ENCODE peak calls at places on chromosomes 7 and 10, in four cellular contexts. S, I, W and N are unnamed samples.

GRCh38 chr7:152579070-152579469 is 96.9 kb downstream of the XRCC2 start:
- DNase-seq in S (no peak), I (no peak), W (no peak), N (no peak)

GRCh38 chr10:114662651-114663217 is 4.7 kb upstream of the ABLIM1 start:
- DNase-seq in S (no peak), I (no peak), W (no peak), N (no peak)

GRCh38 chr7:128879939-128880746 is 17.5 kb downstream of the ATP6V1F start:
- DNase-seq in S (peak; percentile 58), I (peak; percentile 91), W (no peak), N (peak; percentile 86)

GRCh38 chr7:142777318-142777717 is 6.5 kb downstream of the PRSS2 start:
- DNase-seq in S (no peak), I (no peak), W (no peak), N (no peak)

GRCh38 chr7:139355320-139355719 is 4.4 kb upstream of the LUC7L2 start:
- DNase-seq in S (no peak), I (no peak), W (no peak), N (no peak)

GRCh38 chr7:66894463-66895080 is 26.5 kb upstream of the TMEM248 start:
- DNase-seq in S (peak; percentile 46), I (peak; percentile 77), W (peak; percentile 39), N (peak; percentile 74)

GRCh38 chr7:127791790-127792189 is 139.8 kb downstream of the SND1 start:
- DNase-seq in S (peak; percentile 59), I (no peak), W (no peak), N (no peak)

GRCh38 chr10:36068542-36068941 is 426.4 kb upstream of the FZD8 start:
- DNase-seq in S (no peak), I (no peak), W (no peak), N (no peak)

GRCh38 chr7:45252248-45252647 is 94.7 kb downstream of the RAMP3 start:
- DNase-seq in S (no peak), I (no peak), W (no peak), N (no peak)

GRCh38 chr7:84194484-84195260 is at the start of gene SEMA3A:
- DNase-seq in S (peak; percentile 94), I (peak; percentile 94), W (no peak), N (peak; percentile 50)

GRCh38 chr10:44908071-44908709 is 2.9 kb upstream of the TMEM72 start:
- DNase-seq in S (peak; percentile 59), I (peak; percentile 64), W (no peak), N (peak; percentile 67)

GRCh38 chr7:3560495-3560894 is 259.4 kb downstream of the SDK1 start:
- DNase-seq in S (no peak), I (no peak), W (no peak), N (no peak)

GRCh38 chr10:106571216-106571954 is 593.1 kb downstream of the SORCS1 start:
- DNase-seq in S (peak; percentile 61), I (peak; percentile 37), W (no peak), N (no peak)

GRCh38 chr10:58576736-58577366 is 64.2 kb downstream of the BICC1 start:
- DNase-seq in S (no peak), I (peak; percentile 24), W (no peak), N (no peak)

GRCh38 chr10:126640391-126640790 is 30.1 kb downstream of the C10orf90 start:
- DNase-seq in S (no peak), I (no peak), W (no peak), N (no peak)

GRCh38 chr10:14761372-14761771 is 13.3 kb downstream of the FAM107B start:
- DNase-seq in S (no peak), I (no peak), W (no peak), N (no peak)

GRCh38 chr10:114632869-114633715 is 25.0 kb downstream of the ABLIM1 start:
- DNase-seq in S (peak; percentile 94), I (peak; percentile 91), W (no peak), N (no peak)

GRCh38 chr10:110764378-110764777 is 107.3 kb upstream of the PDCD4 start:
- DNase-seq in S (no peak), I (no peak), W (no peak), N (no peak)

GRCh38 chr7:114986181-114986800 is 64.4 kb downstream of the MDFIC start:
- DNase-seq in S (no peak), I (no peak), W (no peak), N (no peak)
- H4K5ac ChIP-seq in S (no peak overlapping the region), I (no peak overlapping the region), W (no peak overlapping the region), N (no peak overlapping the region)

GRCh38 chr10:335151-335800 is 200.0 kb downstream of the ZMYND11 start:
- DNase-seq in S (peak; percentile 44), I (no peak), W (no peak), N (no peak)
- H4K5ac ChIP-seq in S (no peak overlapping the region), I (no peak overlapping the region), W (no peak overlapping the region), N (no peak overlapping the region)

DNA sequence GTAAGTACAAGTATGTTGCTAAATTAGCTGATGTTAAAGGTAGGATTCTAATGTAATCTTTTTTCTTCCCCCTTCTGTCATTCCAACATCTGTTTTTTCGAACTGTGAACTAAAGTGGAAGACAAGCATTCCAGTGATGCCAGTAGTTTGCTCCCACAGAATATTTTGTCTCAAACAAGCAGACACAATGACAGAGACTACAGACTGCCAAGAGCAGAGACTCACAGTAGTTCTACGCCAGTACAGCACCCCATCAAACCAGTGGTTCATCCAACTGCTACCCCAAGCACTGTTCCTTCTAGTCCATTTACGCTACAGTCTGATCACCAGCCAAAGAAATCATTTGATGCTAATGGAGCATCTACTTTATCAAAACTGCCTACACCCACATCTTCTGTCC is 62.7 kb downstream of the WAC start:
- DNase-seq in S (peak; percentile 24), I (no peak), W (no peak), N (no peak)
- H4K5ac ChIP-seq in S (no peak overlapping the region), I (no peak overlapping the region), W (no peak overlapping the region), N (no peak overlapping the region)

GRCh38 chr7:94907026-94907419 is 371 bp upstream of the PPP1R9A start:
- DNase-seq in S (no peak), I (no peak), W (no peak), N (no peak)
- H4K5ac ChIP-seq in S (no peak overlapping the region), I (no peak overlapping the region), W (peak overlapping the region; percentile 86), N (no peak overlapping the region)